ENCODE peak calls at places on chromosomes 2 and 18, in four cellular contexts. One of them, this sample, is unnamed. For H3K4me1, the result is how much of the 10 kb centered on the place peaks cover.

GRCh38 chr2:57821085-57821484 is 225.5 kb upstream of the VRK2 start:
- DNase-seq in spleen: no peak
- DNase-seq in breast epithelium: no peak
- DNase-seq in adrenal gland: no peak
- DNase-seq in this sample: no peak

GRCh38 chr2:43142921-43143438 is 83.4 kb downstream of the ZFP36L2 start:
- DNase-seq in adrenal gland: no peak
- DNase-seq in spleen: peak
- DNase-seq in breast epithelium: no peak
- DNase-seq in this sample: no peak

GRCh38 chr2:130150181-130151144 is 5.6 kb upstream of the CCDC74B start:
- DNase-seq in breast epithelium: no peak
- DNase-seq in spleen: peak
- DNase-seq in adrenal gland: no peak
- DNase-seq in this sample: no peak

GRCh38 chr2:73611867-73612266 is 30.4 kb downstream of the NAT8 start:
- DNase-seq in breast epithelium: no peak
- DNase-seq in spleen: no peak
- DNase-seq in adrenal gland: no peak
- DNase-seq in this sample: no peak

GRCh38 chr2:222290691-222291484 is 7.9 kb downstream of the PAX3 start:
- DNase-seq in breast epithelium: no peak
- DNase-seq in adrenal gland: no peak
- DNase-seq in spleen: no peak
- DNase-seq in this sample: no peak

GRCh38 chr18:50350699-50351098 is 24.1 kb upstream of the SKA1 start:
- DNase-seq in spleen: no peak
- DNase-seq in breast epithelium: no peak
- DNase-seq in adrenal gland: no peak
- DNase-seq in this sample: no peak

GRCh38 chr2:197893403-197894177 is 89.2 kb downstream of the PLCL1 start:
- DNase-seq in spleen: no peak
- DNase-seq in adrenal gland: no peak
- DNase-seq in breast epithelium: no peak
- DNase-seq in this sample: no peak

GRCh38 chr2:100244881-100245605 is 77.3 kb downstream of the LONRF2 start:
- DNase-seq in spleen: peak
- DNase-seq in breast epithelium: no peak
- DNase-seq in adrenal gland: peak
- DNase-seq in this sample: no peak

GRCh38 chr2:101253013-101253712 is 477 bp downstream of the CNOT11 start:
- DNase-seq in adrenal gland: peak
- DNase-seq in spleen: peak
- DNase-seq in breast epithelium: peak
- DNase-seq in this sample: peak

GRCh38 chr2:85538507-85539360 is at the start of gene MAT2A:
- DNase-seq in breast epithelium: peak
- DNase-seq in spleen: peak
- DNase-seq in adrenal gland: peak
- DNase-seq in this sample: peak

GRCh38 chr2:85540131-85540587 is 1.2 kb downstream of the MAT2A start:
- DNase-seq in adrenal gland: no peak
- DNase-seq in spleen: no peak
- DNase-seq in breast epithelium: no peak
- DNase-seq in this sample: peak

GRCh38 chr2:85537600-85538506 is 1.1 kb upstream of the MAT2A start:
- DNase-seq in adrenal gland: peak
- DNase-seq in breast epithelium: peak
- DNase-seq in spleen: peak
- DNase-seq in this sample: peak

GRCh38 chr2:85541262-85541661 is 2.3 kb downstream of the MAT2A start:
- DNase-seq in adrenal gland: no peak
- DNase-seq in breast epithelium: no peak
- DNase-seq in spleen: no peak
- DNase-seq in this sample: no peak

DNA sequence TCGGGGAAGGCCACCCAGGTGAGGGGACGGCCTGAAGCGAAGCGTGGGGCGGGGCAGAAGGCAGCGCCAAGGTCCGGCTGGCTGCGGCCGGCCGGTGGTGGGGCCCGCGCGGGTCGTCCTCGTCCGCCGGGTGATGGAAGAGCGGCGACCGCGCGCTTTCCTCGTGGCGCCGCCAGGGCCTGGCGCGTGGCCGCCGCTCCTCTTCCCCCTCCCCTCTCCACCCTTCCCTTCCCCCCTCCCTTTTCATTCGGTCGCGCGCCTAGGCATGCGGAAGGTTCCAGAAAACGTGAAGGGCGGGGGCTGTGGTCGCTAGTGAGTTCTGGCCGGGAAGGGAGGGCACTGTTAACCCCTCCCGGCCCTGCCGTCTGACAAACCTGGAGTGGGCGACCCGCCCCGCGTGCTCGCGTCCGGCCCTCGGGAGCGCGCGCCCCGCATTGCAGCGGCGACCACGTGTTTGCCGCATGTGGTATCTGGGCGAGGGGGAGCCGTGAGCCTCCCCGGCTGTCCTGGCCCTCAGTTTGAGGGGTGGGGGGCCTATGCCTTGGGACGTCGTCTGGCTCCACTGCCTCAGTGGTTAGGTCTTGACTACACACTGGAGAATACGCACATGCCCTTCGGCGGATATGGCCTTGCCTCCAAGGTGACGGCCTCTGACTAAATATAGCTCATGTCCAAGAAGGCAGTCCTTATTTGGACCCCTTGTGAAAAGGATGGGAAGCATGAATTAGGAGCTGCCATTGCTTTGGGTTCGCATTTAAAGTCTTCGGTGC is 578 bp downstream of the MAT2A start:
- DNase-seq in adrenal gland: peak
- DNase-seq in spleen: peak
- DNase-seq in breast epithelium: peak
- DNase-seq in this sample: peak
- TF ChIP-seq POLR2A in adrenal gland: peak
- TF ChIP-seq POLR2A in spleen: no peak
- TF ChIP-seq POLR2A in breast epithelium: no peak
- TF ChIP-seq POLR2A in this sample: no peak

DNA sequence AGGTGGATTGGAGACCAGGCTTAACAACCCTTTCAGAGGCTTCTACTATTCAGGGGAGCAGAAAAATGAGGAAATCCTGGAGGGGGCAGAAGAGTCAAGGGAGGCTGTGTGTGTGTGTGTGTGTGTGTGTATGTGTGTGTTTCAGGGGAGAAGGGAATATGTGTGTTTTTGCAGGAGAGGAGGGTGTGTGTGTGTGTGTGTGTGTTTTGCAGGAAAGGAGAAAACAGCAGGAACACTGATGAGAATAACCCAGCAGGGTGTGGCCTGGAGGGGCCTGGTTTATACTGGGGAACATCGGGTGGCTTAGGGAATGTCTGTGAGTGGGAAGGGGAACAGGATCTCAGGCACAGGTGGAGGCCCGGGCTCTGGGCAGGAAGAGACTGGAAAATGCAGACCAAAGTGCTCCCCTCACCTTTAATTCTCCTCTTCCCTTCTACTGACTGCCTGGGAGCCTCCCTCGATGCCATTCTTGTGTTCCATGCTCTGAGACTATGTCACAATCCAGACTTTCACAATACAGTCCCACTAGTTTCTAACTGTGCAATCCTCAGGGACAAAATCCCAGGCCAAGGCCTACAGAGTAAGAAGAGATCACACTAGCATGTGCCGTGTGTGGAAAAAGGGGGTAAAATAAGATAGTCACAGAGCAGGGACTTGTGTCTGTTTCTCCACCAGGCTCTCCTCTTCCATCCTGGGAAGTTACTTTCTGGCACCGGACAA is 10.0 kb downstream of the CYB5A start:
- DNase-seq in adrenal gland: no peak
- DNase-seq in breast epithelium: no peak
- DNase-seq in spleen: no peak
- DNase-seq in this sample: no peak
- H3K4me1 ChIP-seq in adrenal gland: under half
- H3K4me1 ChIP-seq in breast epithelium: under half
- H3K4me1 ChIP-seq in spleen: half or more
- H3K4me1 ChIP-seq in this sample: under half

GRCh38 chr2:168562971-168563370 is 106.9 kb downstream of the CERS6 start:
- DNase-seq in breast epithelium: no peak
- DNase-seq in spleen: no peak
- DNase-seq in adrenal gland: no peak
- DNase-seq in this sample: no peak

GRCh38 chr2:168561991-168562390 is 105.9 kb downstream of the CERS6 start:
- DNase-seq in breast epithelium: no peak
- DNase-seq in spleen: no peak
- DNase-seq in adrenal gland: no peak
- DNase-seq in this sample: no peak

GRCh38 chr2:168560817-168561485 is 104.9 kb downstream of the CERS6 start:
- DNase-seq in breast epithelium: no peak
- DNase-seq in adrenal gland: no peak
- DNase-seq in spleen: no peak
- DNase-seq in this sample: peak

GRCh38 chr2:168555283-168555682 is 99.2 kb downstream of the CERS6 start:
- DNase-seq in spleen: no peak
- DNase-seq in adrenal gland: no peak
- DNase-seq in breast epithelium: no peak
- DNase-seq in this sample: no peak

GRCh38 chr2:168559187-168559586 is 103.1 kb downstream of the CERS6 start:
- DNase-seq in adrenal gland: no peak
- DNase-seq in spleen: no peak
- DNase-seq in breast epithelium: no peak
- DNase-seq in this sample: no peak
- TF ChIP-seq POLR2A in adrenal gland: no peak
- TF ChIP-seq POLR2A in spleen: no peak
- TF ChIP-seq POLR2A in breast epithelium: no peak
- TF ChIP-seq POLR2A in this sample: no peak

DNA sequence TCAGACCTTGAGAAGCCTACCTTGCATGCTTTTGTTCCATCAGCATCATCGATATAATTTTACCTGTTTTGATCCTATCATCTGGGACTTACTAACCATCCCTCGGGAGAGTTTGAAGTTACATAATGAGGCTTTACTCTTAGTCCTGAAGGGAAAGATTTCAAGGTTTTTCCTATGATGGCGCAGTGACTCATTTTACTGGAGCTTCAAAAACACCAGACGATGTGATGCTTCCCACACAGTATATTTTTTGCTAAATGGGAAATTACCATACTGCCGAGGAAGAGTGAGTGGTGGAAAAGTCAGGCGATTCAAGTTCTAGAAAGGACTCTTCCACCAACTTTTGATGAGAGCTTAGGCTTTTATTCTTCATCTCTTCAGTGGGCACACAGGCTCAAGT is 44.6 kb upstream of the GCG start:
- DNase-seq in spleen: no peak
- DNase-seq in breast epithelium: no peak
- DNase-seq in adrenal gland: no peak
- DNase-seq in this sample: no peak
- H3K4me1 ChIP-seq in spleen: under half
- H3K4me1 ChIP-seq in breast epithelium: under half
- H3K4me1 ChIP-seq in adrenal gland: under half
- H3K4me1 ChIP-seq in this sample: under half

This sample was measured in endothelial cell of umbilical vein.